ENCODE peak calls at places on chromosomes 13 and 19, in nine cellular contexts. Y is T1000; Q is fibroblast of pulmonary artery; C is neural progenitor cell; F is NCI-H774; G is stimulated activated CD4-positive, alpha-beta T cell treated with anti-CD3 and anti-CD28 coated beads, Interleukin-15, amount 100 ng/mL, for 1 hour; H is AG08396; S is OCI-LY7; N is hypothalamus. M is an unnamed sample.

GRCh38 chr13:68523838-68524424 is 1293.8 kb upstream of the PCDH9 start:
- DNase-seq in H (no peak), C (no peak), S (no peak), Q (no peak), F (no peak), G (no peak), Y (no peak), N (no peak), M (no peak)

GRCh38 chr13:100600461-100600860 is 11.9 kb upstream of the GGACT start:
- DNase-seq in Y (no peak), F (no peak), G (no peak), H (no peak), Q (no peak), C (no peak), N (no peak), S (no peak), M (no peak)

GRCh38 chr13:114027046-114027760 is 53.3 kb upstream of the C13orf46 start:
- DNase-seq in C (no peak), Q (no peak), Y (no peak), N (no peak), H (peak), F (no peak), G (no peak), S (peak), M (no peak)

GRCh38 chr13:20387441-20387971 is 138.2 kb downstream of the CRYL1 start:
- DNase-seq in H (no peak), S (no peak), C (no peak), N (no peak), F (no peak), G (no peak), Y (no peak), Q (no peak), M (no peak)

GRCh38 chr13:26992951-26993490 is 178.6 kb downstream of the USP12 start:
- DNase-seq in C (no peak), Q (no peak), N (no peak), S (no peak), Y (no peak), H (no peak), F (no peak), G (no peak), M (no peak)

GRCh38 chr13:113105032-113105993 is at the start of gene F7:
- DNase-seq in C (no peak), N (no peak), H (peak), F (peak), Y (no peak), Q (no peak), G (no peak), S (no peak), M (no peak)

GRCh38 chr19:1016647-1017114 is 4.2 kb downstream of the TMEM259 start:
- DNase-seq in F (no peak), G (no peak), N (no peak), C (no peak), H (no peak), Q (peak), Y (no peak), S (no peak), M (no peak)

GRCh38 chr13:103287659-103288058 is 221.4 kb upstream of the SLC10A2 start:
- DNase-seq in H (no peak), S (no peak), G (no peak), Y (no peak), F (no peak), Q (peak), N (no peak), C (no peak), M (no peak)

GRCh38 chr19:39677931-39678889 is 22.5 kb downstream of the LGALS16 start:
- DNase-seq in Y (no peak), Q (peak), H (peak), F (peak), S (no peak), N (no peak), C (no peak), G (no peak), M (no peak)

GRCh38 chr13:51118809-51119431 is 7.8 kb upstream of the C13orf42 start:
- DNase-seq in S (peak), H (no peak), Q (no peak), G (no peak), C (no peak), N (no peak), F (no peak), Y (no peak), M (no peak)

GRCh38 chr13:108955741-108956140 is 326.3 kb downstream of the MYO16 start:
- DNase-seq in C (no peak), H (no peak), Q (no peak), G (no peak), S (no peak), F (no peak), Y (no peak), N (no peak), M (no peak)

GRCh38 chr13:93522486-93522885 is 295.9 kb downstream of the GPC6 start:
- DNase-seq in H (peak), S (no peak), N (no peak), C (peak), G (no peak), F (no peak), Y (no peak), Q (peak), M (no peak)

GRCh38 chr19:13744179-13744578 is 20.1 kb upstream of the MRI1 start:
- DNase-seq in Q (no peak), H (no peak), C (no peak), S (no peak), N (no peak), G (no peak), Y (no peak), F (no peak), M (no peak)

GRCh38 chr19:45440259-45440638 is 16.5 kb upstream of the ERCC1 start:
- DNase-seq in H (no peak), F (no peak), Y (no peak), G (no peak), C (no peak), Q (no peak), N (no peak), S (no peak), M (no peak)

GRCh38 chr19:47691090-47691489 is 22.1 kb upstream of the EHD2 start:
- DNase-seq in G (no peak), C (no peak), Q (no peak), S (no peak), N (no peak), Y (no peak), H (no peak), F (no peak), M (no peak)

GRCh38 chr13:109813663-109814062 is 27.3 kb upstream of the IRS2 start:
- DNase-seq in C (no peak), H (no peak), G (no peak), N (no peak), Q (no peak), S (no peak), Y (no peak), F (no peak), M (no peak)

GRCh38 chr19:40610396-40611064 is 9.4 kb downstream of the LTBP4 start:
- DNase-seq in S (no peak), F (peak), Y (no peak), Q (no peak), G (no peak), H (no peak), C (peak), N (peak), M (peak)

GRCh38 chr13:76656496-76656895 is 229.7 kb downstream of the KCTD12 start:
- DNase-seq in N (no peak), Q (no peak), G (no peak), H (no peak), F (no peak), C (no peak), S (no peak), Y (no peak), M (no peak)

GRCh38 chr13:60267498-60268202 is 103.9 kb upstream of the DIAPH3 start:
- DNase-seq in C (peak), H (no peak), F (peak), S (peak), G (no peak), Q (peak), Y (no peak), N (no peak), M (no peak)

GRCh38 chr19:18306209-18306902 is 16.5 kb downstream of the LSM4 start:
- DNase-seq in N (no peak), Q (no peak), G (no peak), S (peak), Y (no peak), F (no peak), C (no peak), H (no peak), M (no peak)

GRCh38 chr13:66329988-66330429 is 900.1 kb downstream of the PCDH9 start:
- DNase-seq in Y (no peak), G (no peak), F (no peak), S (no peak), C (no peak), H (no peak), Q (no peak), N (no peak), M (no peak)

GRCh38 chr13:49400755-49401659 is 42.9 kb downstream of the CAB39L start:
- DNase-seq in G (no peak), F (no peak), C (peak), Q (peak), H (peak), Y (no peak), S (peak), N (no peak), M (no peak)

GRCh38 chr19:29812080-29812880 is 489 bp downstream of the CCNE1 start:
- DNase-seq in Q (no peak), F (no peak), G (no peak), N (peak), H (peak), C (peak), Y (no peak), S (peak), M (no peak)

GRCh38 chr19:8459520-8460260 is 14.9 kb downstream of the HNRNPM start:
- DNase-seq in G (no peak), S (no peak), Y (no peak), Q (peak), C (no peak), H (peak), N (no peak), F (no peak), M (no peak)

GRCh38 chr19:344625-345319 is at the start of gene MIER2:
- DNase-seq in G (peak), Y (peak), N (peak), Q (peak), F (peak), H (peak), S (peak), C (peak), M (peak)

M was measured in RWPE2.